ENCODE peak calls at places on chromosomes 6 and 20, in four cellular contexts. J is fibroblast of lung; X is stimulated activated naive B cell treated with anti-CD40 and anti-IgM and Interleukin-4, amounts not matched to agents 10 μg/mL and 1 μg/mL and 100 μg/mL, for 72 hours; S is stromal cell of bone marrow. O is an unnamed sample.
A peak's percentile ranks its signal among the peaks of the same experiment; 100 is the strongest.

GRCh38 chr6:85660181-85660611 is 17.5 kb upstream of the SYNCRIP start:
- DNase-seq in J (peak; percentile 99), X (no peak), S (peak; percentile 81), O (peak; percentile 97)

GRCh38 chr6:103284835-103285234 is 1574.9 kb downstream of the HACE1 start:
- DNase-seq in J (no peak), X (no peak), S (no peak), O (no peak)

GRCh38 chr20:37407117-37407566 is 61.2 kb downstream of the SRC start:
- DNase-seq in J (peak; percentile 22), X (no peak), S (no peak), O (no peak)

GRCh38 chr20:23147964-23148720 is 62.0 kb upstream of the CD93 start:
- DNase-seq in J (peak; percentile 81), X (no peak), S (peak; percentile 88), O (peak; percentile 71)

GRCh38 chr20:51372176-51372803 is 170.2 kb downstream of the NFATC2 start:
- DNase-seq in J (peak; percentile 60), X (peak; percentile 28), S (peak; percentile 52), O (peak; percentile 45)

GRCh38 chr6:32947552-32948465 is 5.1 kb downstream of the HLA-DMA start:
- DNase-seq in J (peak; percentile 12), X (no peak), S (no peak), O (peak; percentile 44)

GRCh38 chr20:21266191-21266536 is 37.0 kb upstream of the XRN2 start:
- DNase-seq in J (no peak), X (no peak), S (no peak), O (no peak)

GRCh38 chr6:4589295-4589694 is 186.9 kb upstream of the CDYL start:
- DNase-seq in J (no peak), X (no peak), S (no peak), O (no peak)

GRCh38 chr6:136249336-136249735 is 775 bp downstream of the MTFR2 start:
- DNase-seq in J (peak; percentile 9), X (no peak), S (no peak), O (peak; percentile 18)

GRCh38 chr20:32945710-32946221 is 58.5 kb downstream of the SUN5 start:
- DNase-seq in J (peak; percentile 7), X (no peak), S (no peak), O (peak; percentile 27)

GRCh38 chr20:32072168-32072721 is 20.2 kb downstream of the HCK start:
- DNase-seq in J (peak; percentile 16), X (no peak), S (no peak), O (no peak)

GRCh38 chr6:112485140-112485539 is 138.0 kb downstream of the RFPL4B start:
- DNase-seq in J (no peak), X (no peak), S (no peak), O (no peak)

GRCh38 chr6:108419934-108420609 is 125.2 kb downstream of the AFG1L start:
- DNase-seq in J (no peak), X (no peak), S (no peak), O (no peak)

GRCh38 chr20:23657202-23657601 is 19.4 kb upstream of the CST3 start:
- DNase-seq in J (no peak), X (no peak), S (no peak), O (no peak)

GRCh38 chr6:11393713-11394627 is 143.6 kb upstream of the TMEM170B start:
- DNase-seq in J (peak; percentile 83), X (no peak), S (peak; percentile 40), O (peak; percentile 42)

GRCh38 chr20:62860391-62860923 is 1.2 kb downstream of the TCFL5 start:
- DNase-seq in J (peak; percentile 35), X (no peak), S (no peak), O (peak; percentile 21)

GRCh38 chr6:158024566-158025297 is 43.1 kb downstream of the SYNJ2 start:
- DNase-seq in J (no peak), X (no peak), S (no peak), O (no peak)

GRCh38 chr6:35015996-35016395 is 125.1 kb downstream of the TCP11 start:
- DNase-seq in J (peak; percentile 20), X (no peak), S (no peak), O (no peak)

GRCh38 chr20:22623211-22623610 is 38.8 kb upstream of the FOXA2 start:
- DNase-seq in J (no peak), X (no peak), S (no peak), O (no peak)

GRCh38 chr20:62929051-62929538 is 2.8 kb upstream of the DIDO1 start:
- DNase-seq in J (peak; percentile 38), X (peak; percentile 30), S (no peak), O (peak; percentile 21)

GRCh38 chr20:45359069-45359405 is 3.9 kb upstream of the SYS1 start:
- DNase-seq in J (peak; percentile 81), X (no peak), S (no peak), O (no peak)

GRCh38 chr6:21915707-21916399 is 322.3 kb downstream of the SOX4 start:
- DNase-seq in J (peak; percentile 83), X (no peak), S (peak; percentile 13), O (peak; percentile 29)

GRCh38 chr6:27892596-27893058 is 19.6 kb downstream of the OR2B2 start:
- DNase-seq in J (peak; percentile 36), X (no peak), S (peak; percentile 6), O (peak; percentile 28)

GRCh38 chr6:8059129-8059528 is 5.1 kb downstream of the BLOC1S5 start:
- DNase-seq in J (peak; percentile 42), X (no peak), S (no peak), O (peak; percentile 37)

GRCh38 chr6:41360314-41360685 is 24.9 kb downstream of the NCR2 start:
- DNase-seq in J (no peak), X (no peak), S (no peak), O (no peak)

GRCh38 chr20:6007094-6007528 is 46.7 kb downstream of the LRRN4 start:
- DNase-seq in J (no peak), X (no peak), S (no peak), O (no peak)

GRCh38 chr6:7047966-7048365 is 59.8 kb upstream of the RREB1 start:
- DNase-seq in J (no peak), X (no peak), S (no peak), O (no peak)

GRCh38 chr20:11755071-11755881 is 162.4 kb upstream of the BTBD3 start:
- DNase-seq in J (peak; percentile 8), X (no peak), S (peak; percentile 49), O (no peak)

GRCh38 chr6:44698602-44699001 is 311.1 kb downstream of the CDC5L start:
- DNase-seq in J (no peak), X (no peak), S (no peak), O (no peak)

GRCh38 chr6:7219310-7219709 is 93.7 kb downstream of the SSR1 start:
- DNase-seq in J (peak; percentile 31), X (no peak), S (peak; percentile 50), O (peak; percentile 37)

GRCh38 chr6:121826156-121826810 is 390.8 kb downstream of the GJA1 start:
- DNase-seq in J (peak; percentile 98), X (no peak), S (peak; percentile 85), O (peak; percentile 88)

GRCh38 chr20:48143435-48144081 is 358.3 kb upstream of the SULF2 start:
- DNase-seq in J (no peak), X (no peak), S (no peak), O (no peak)

GRCh38 chr20:36924167-36925045 is 27.1 kb downstream of the SAMHD1 start:
- DNase-seq in J (no peak), X (no peak), S (no peak), O (no peak)

GRCh38 chr6:81749704-81750103 is 2.8 kb downstream of the TENT5A start:
- DNase-seq in J (peak; percentile 39), X (no peak), S (no peak), O (peak; percentile 16)

GRCh38 chr6:151430886-151431285 is 21.0 kb downstream of the RMND1 start:
- DNase-seq in J (no peak), X (no peak), S (no peak), O (no peak)

GRCh38 chr20:572752-573151 is 29.2 kb upstream of the CSNK2A1 start:
- DNase-seq in J (no peak), X (no peak), S (no peak), O (no peak)